ENCODE peak calls at places on chromosome 16, in nine cellular contexts. C is AG09319, E is pancreas, T is fibroblast of villous mesenchyme, G is foreskin fibroblast, I is NAMALWA, H is AG10803, V is tibial artery, P is HuH-7.5. A is an unnamed sample.
A peak's percentile ranks its signal among the peaks of the same experiment; 100 is the strongest.

GRCh38 chr16:81649561-81649960 is 129.5 kb upstream of the PLCG2 start:
- DNase-seq in T (no peak), H (peak; percentile 32), V (no peak), I (no peak), P (no peak), C (peak; percentile 42), G (no peak), E (no peak), A (no peak)

GRCh38 chr16:50403491-50403890 is 34.7 kb upstream of the BRD7 start:
- DNase-seq in G (no peak), V (no peak), T (no peak), C (no peak), H (no peak), E (no peak), P (no peak), I (no peak), A (no peak)

GRCh38 chr16:28133666-28134065 is 70.2 kb upstream of the GSG1L start:
- DNase-seq in G (no peak), C (no peak), H (no peak), P (no peak), V (no peak), T (no peak), E (no peak), I (no peak), A (no peak)

GRCh38 chr16:89455178-89455577 is 35.2 kb downstream of the ANKRD11 start:
- DNase-seq in P (no peak), H (no peak), I (no peak), E (no peak), T (no peak), C (no peak), G (no peak), V (no peak), A (no peak)

GRCh38 chr16:84156342-84156784 is 11.3 kb downstream of the DNAAF1 start:
- DNase-seq in I (no peak), V (no peak), C (no peak), G (peak; percentile 32), P (no peak), E (no peak), T (peak; percentile 23), H (peak; percentile 29), A (no peak)

GRCh38 chr16:4358831-4359561 is 7.9 kb upstream of the PAM16 start:
- DNase-seq in P (peak; percentile 83), G (no peak), C (no peak), V (no peak), H (no peak), I (peak; percentile 64), T (peak; percentile 50), E (no peak), A (peak; percentile 94)

GRCh38 chr16:30582611-30583340 is 2.7 kb downstream of the ZNF785 start:
- DNase-seq in H (no peak), T (no peak), C (no peak), V (no peak), I (no peak), P (no peak), E (no peak), G (no peak), A (no peak)

GRCh38 chr16:75080205-75081029 is 36.2 kb downstream of the LDHD start:
- DNase-seq in H (peak; percentile 45), V (no peak), I (no peak), T (peak; percentile 49), G (peak; percentile 64), E (no peak), C (no peak), P (no peak), A (no peak)

GRCh38 chr16:68358951-68359350 is 48.1 kb downstream of the PRMT7 start:
- DNase-seq in E (no peak), V (no peak), T (no peak), I (no peak), H (no peak), P (no peak), C (no peak), G (no peak), A (no peak)

GRCh38 chr16:23691483-23692189 is 12.9 kb downstream of the PLK1 start:
- DNase-seq in E (no peak), T (no peak), C (no peak), I (peak; percentile 36), P (no peak), V (no peak), G (peak; percentile 56), H (peak; percentile 52), A (no peak)

GRCh38 chr16:4935231-4935855 is 1.6 kb downstream of the PPL start:
- DNase-seq in I (no peak), C (peak; percentile 84), V (peak; percentile 95), E (peak; percentile 51), H (peak; percentile 98), P (no peak), G (peak; percentile 91), T (peak; percentile 83), A (no peak)

A was measured in WTC11.